ENCODE peak calls at places on chromosomes 2 and 18, in ten cellular contexts. J is kidney, P is fibroblast of lung, B is endodermal cell, K is ovary, S is neural progenitor cell, T is endothelial cell of umbilical vein, V is heart right ventricle, I is lower lobe of right lung, Z is tibial artery. A is an unnamed sample. For H3K4me1, the result is how much of the 10 kb centered on the place peaks cover.

GRCh38 chr18:33588361-33588760 is 10.3 kb downstream of the ASXL3 start:
- DNase-seq in J (no peak), K (no peak), I (no peak), V (no peak), B (no peak), P (no peak), S (no peak), T (no peak), Z (no peak), A (no peak)

GRCh38 chr2:59787095-59787494 is 766.4 kb downstream of the BCL11A start:
- DNase-seq in P (no peak), J (no peak), K (no peak), T (no peak), Z (no peak), S (no peak), I (no peak), V (no peak), B (no peak), A (no peak)

GRCh38 chr2:168831662-168832061 is 29.2 kb downstream of the NOSTRIN start:
- DNase-seq in I (no peak), J (no peak), P (no peak), B (no peak), K (no peak), T (no peak), Z (no peak), V (no peak), S (no peak), A (no peak)

GRCh38 chr18:48945953-48946217 is 4.9 kb downstream of the SMAD7 start:
- DNase-seq in V (no peak), B (no peak), P (no peak), I (no peak), S (no peak), K (no peak), T (no peak), J (no peak), Z (no peak), A (no peak)

GRCh38 chr2:64120008-64120407 is 24.2 kb downstream of the PELI1 start:
- DNase-seq in T (no peak), Z (no peak), P (no peak), B (no peak), K (no peak), V (no peak), S (no peak), I (no peak), J (no peak), A (no peak)

GRCh38 chr2:239273280-239274234 is 127.3 kb downstream of the HDAC4 start:
- DNase-seq in S (no peak), V (no peak), I (peak), P (no peak), Z (peak), B (no peak), J (no peak), T (no peak), K (no peak), A (peak)

GRCh38 chr2:227908266-227909054 is 37.0 kb downstream of the DAW1 start:
- DNase-seq in S (no peak), Z (no peak), T (peak), I (no peak), B (no peak), K (no peak), P (peak), J (no peak), V (no peak), A (no peak)

GRCh38 chr2:236824836-236825235 is 255.2 kb downstream of the ACKR3 start:
- DNase-seq in K (no peak), I (peak), B (no peak), T (peak), V (no peak), P (no peak), J (no peak), S (no peak), Z (peak), A (no peak)

GRCh38 chr2:231715988-231716616 is 7.8 kb downstream of the PTMA start:
- DNase-seq in T (peak), J (peak), Z (no peak), P (no peak), K (no peak), S (no peak), B (peak), V (no peak), I (no peak), A (no peak)

GRCh38 chr2:675460-675859 is 1.7 kb downstream of the TMEM18 start:
- DNase-seq in B (peak), T (no peak), K (peak), I (no peak), P (no peak), S (no peak), Z (no peak), J (no peak), V (no peak), A (no peak)

GRCh38 chr2:260507-261161 is 3.2 kb downstream of the SH3YL1 start:
- DNase-seq in S (no peak), V (no peak), K (no peak), T (no peak), P (peak), Z (no peak), B (no peak), J (no peak), I (no peak), A (no peak)

GRCh38 chr2:101570121-101570520 is 95.2 kb upstream of the RFX8 start:
- DNase-seq in B (no peak), Z (no peak), T (no peak), S (no peak), V (no peak), I (no peak), P (peak), J (no peak), K (no peak), A (no peak)

GRCh38 chr2:114614599-114614998 is 172.2 kb downstream of the DPP10 start:
- DNase-seq in V (no peak), I (no peak), T (no peak), J (no peak), S (no peak), B (no peak), K (no peak), P (no peak), Z (no peak), A (no peak)

GRCh38 chr2:149038442-149039212 is at the start of gene LYPD6B:
- DNase-seq in B (peak), J (peak), T (no peak), S (peak), P (no peak), Z (no peak), V (no peak), I (peak), K (no peak), A (no peak)

GRCh38 chr18:34959211-34959829 is 81.9 kb upstream of the MAPRE2 start:
- DNase-seq in B (no peak), I (no peak), K (no peak), Z (no peak), T (no peak), P (no peak), S (no peak), V (no peak), J (no peak), A (no peak)

GRCh38 chr2:20351555-20352229 is 1.0 kb upstream of the PUM2 start:
- DNase-seq in K (no peak), S (no peak), I (no peak), B (no peak), T (no peak), Z (no peak), P (no peak), V (no peak), J (no peak), A (no peak)

GRCh38 chr2:161952722-161953322 is 121.2 kb downstream of the DPP4 start:
- DNase-seq in J (no peak), I (no peak), S (no peak), T (no peak), P (no peak), K (no peak), V (no peak), B (no peak), Z (no peak), A (no peak)
- H3K27ac ChIP-seq in J (no peak), I (no peak), S (no peak), T (no peak), P (no peak), K (no peak), V (no peak), B (no peak), Z (no peak), A (no peak)

GRCh38 chr2:158717366-158718195 is 77.5 kb upstream of the DAPL1 start:
- DNase-seq in T (peak), P (no peak), K (no peak), V (no peak), S (peak), J (no peak), I (no peak), Z (no peak), B (no peak), A (no peak)

GRCh38 chr2:158714420-158714819 is 80.7 kb upstream of the DAPL1 start:
- DNase-seq in V (no peak), T (no peak), Z (no peak), I (no peak), B (no peak), P (no peak), J (no peak), S (no peak), K (no peak), A (no peak)

GRCh38 chr2:158715352-158715751 is 79.8 kb upstream of the DAPL1 start:
- DNase-seq in B (no peak), J (no peak), I (no peak), T (no peak), K (no peak), S (no peak), V (no peak), Z (no peak), P (no peak), A (no peak)

GRCh38 chr2:158716921-158717320 is 78.2 kb upstream of the DAPL1 start:
- DNase-seq in B (no peak), J (no peak), P (no peak), K (no peak), I (no peak), Z (no peak), V (no peak), T (no peak), S (peak), A (no peak)

GRCh38 chr2:158716091-158716815 is 78.9 kb upstream of the DAPL1 start:
- DNase-seq in S (peak), J (no peak), V (peak), T (peak), Z (no peak), B (no peak), K (no peak), P (no peak), I (no peak), A (no peak)
- TF ChIP-seq CTCF in S (no peak), J (no peak), V (no peak), T (no peak), Z (no peak), B (no peak), K (no peak), P (no peak), I (no peak), A (no peak)

GRCh38 chr2:166031054-166031453 is 77.5 kb upstream of the TTC21B start:
- DNase-seq in I (no peak), P (no peak), K (no peak), V (no peak), J (no peak), Z (no peak), B (no peak), T (no peak), S (no peak), A (no peak)
- H3K4me1 ChIP-seq in I (under half), P (under half), K (under half), V (under half), J (under half), Z (under half), B (under half), T (under half), S (under half), A (under half)

GRCh38 chr2:222572761-222573174 is 83.1 kb downstream of the FARSB start:
- DNase-seq in Z (no peak), V (no peak), K (no peak), T (peak), I (no peak), S (no peak), J (no peak), P (peak), B (no peak), A (no peak)

GRCh38 chr2:222569826-222570225 is 86.1 kb downstream of the FARSB start:
- DNase-seq in V (no peak), J (no peak), K (no peak), B (no peak), I (no peak), T (no peak), Z (no peak), P (peak), S (no peak), A (no peak)

GRCh38 chr2:222568866-222569265 is 87.0 kb downstream of the FARSB start:
- DNase-seq in V (peak), Z (no peak), P (peak), B (no peak), S (no peak), K (peak), T (no peak), J (no peak), I (no peak), A (no peak)

GRCh38 chr2:222575618-222576017 is 80.3 kb downstream of the FARSB start:
- DNase-seq in Z (no peak), T (no peak), K (no peak), J (no peak), B (no peak), S (peak), V (no peak), I (no peak), P (no peak), A (no peak)

DNA sequence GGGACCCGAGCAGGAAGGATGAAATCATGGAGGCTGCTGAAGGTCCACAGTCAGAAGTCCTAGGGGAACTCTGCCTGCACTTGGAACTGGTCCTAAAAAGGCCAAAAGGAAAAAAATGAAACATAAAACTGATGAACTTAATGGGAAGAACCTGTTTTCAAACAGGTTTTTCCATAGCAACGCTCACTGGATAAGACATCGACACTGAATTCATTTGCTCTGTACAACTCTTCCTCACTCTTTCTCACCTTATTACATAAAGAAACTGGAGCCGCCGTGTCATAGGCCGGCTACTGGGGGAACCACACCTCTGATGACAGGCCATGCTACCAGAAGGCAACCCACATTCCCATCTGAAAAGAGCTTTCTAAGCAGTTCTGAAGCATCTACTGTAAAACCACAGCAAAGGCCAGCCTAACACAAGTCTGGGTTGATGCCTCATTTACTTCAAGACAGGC is 83.6 kb downstream of the FARSB start:
- DNase-seq in K (no peak), V (no peak), B (no peak), P (no peak), S (no peak), T (no peak), J (no peak), Z (no peak), I (no peak), A (no peak)
- H3K27ac ChIP-seq in K (no peak), V (peak), B (no peak), P (peak), S (no peak), T (no peak), J (no peak), Z (no peak), I (no peak), A (no peak)

GRCh38 chr2:238106339-238106697 is 6.2 kb downstream of the ESPNL start:
- DNase-seq in Z (peak), S (no peak), I (no peak), P (no peak), J (peak), K (no peak), V (no peak), T (no peak), B (peak), A (no peak)

GRCh38 chr2:238106698-238107524 is 6.8 kb downstream of the ESPNL start:
- DNase-seq in S (peak), B (peak), P (peak), T (no peak), J (peak), V (no peak), I (peak), Z (peak), K (no peak), A (peak)

GRCh38 chr2:238105506-238106338 is 5.6 kb downstream of the ESPNL start:
- DNase-seq in P (no peak), K (no peak), V (no peak), J (peak), B (peak), S (no peak), Z (peak), I (no peak), T (no peak), A (no peak)

GRCh38 chr2:238108423-238109201 is 8.5 kb downstream of the ESPNL start:
- DNase-seq in K (peak), S (peak), T (no peak), Z (peak), J (peak), I (peak), B (peak), V (no peak), P (no peak), A (no peak)

GRCh38 chr2:238107525-238108422 is 7.6 kb downstream of the ESPNL start:
- DNase-seq in I (peak), J (peak), K (no peak), S (no peak), Z (peak), P (no peak), V (no peak), T (no peak), B (peak), A (peak)
- TF ChIP-seq CTCF in I (no peak), J (no peak), K (no peak), S (no peak), Z (no peak), P (no peak), V (no peak), T (no peak), B (no peak), A (no peak)

GRCh38 chr2:160271166-160272086 is 71.4 kb upstream of the ITGB6 start:
- DNase-seq in P (peak), Z (no peak), I (peak), S (peak), T (peak), B (peak), J (peak), K (peak), V (peak), A (no peak)

GRCh38 chr2:160278889-160279196 is 78.8 kb upstream of the ITGB6 start:
- DNase-seq in V (peak), K (no peak), T (peak), I (no peak), Z (no peak), J (no peak), S (peak), P (peak), B (no peak), A (no peak)

GRCh38 chr2:160279813-160280465 is 79.9 kb upstream of the ITGB6 start:
- DNase-seq in P (no peak), J (no peak), T (peak), V (no peak), K (no peak), I (no peak), Z (no peak), B (no peak), S (no peak), A (no peak)

GRCh38 chr2:160278101-160278888 is 78.2 kb upstream of the ITGB6 start:
- DNase-seq in J (no peak), P (no peak), Z (no peak), I (no peak), B (no peak), T (peak), S (no peak), V (no peak), K (no peak), A (no peak)

GRCh38 chr2:160275646-160276045 is 75.6 kb upstream of the ITGB6 start:
- DNase-seq in P (no peak), T (no peak), I (no peak), J (no peak), K (no peak), B (no peak), V (no peak), Z (no peak), S (no peak), A (no peak)
- H3K4me1 ChIP-seq in P (under half), T (under half), I (under half), J (under half), K (under half), B (under half), V (under half), Z (under half), S (under half), A (under half)

DNA sequence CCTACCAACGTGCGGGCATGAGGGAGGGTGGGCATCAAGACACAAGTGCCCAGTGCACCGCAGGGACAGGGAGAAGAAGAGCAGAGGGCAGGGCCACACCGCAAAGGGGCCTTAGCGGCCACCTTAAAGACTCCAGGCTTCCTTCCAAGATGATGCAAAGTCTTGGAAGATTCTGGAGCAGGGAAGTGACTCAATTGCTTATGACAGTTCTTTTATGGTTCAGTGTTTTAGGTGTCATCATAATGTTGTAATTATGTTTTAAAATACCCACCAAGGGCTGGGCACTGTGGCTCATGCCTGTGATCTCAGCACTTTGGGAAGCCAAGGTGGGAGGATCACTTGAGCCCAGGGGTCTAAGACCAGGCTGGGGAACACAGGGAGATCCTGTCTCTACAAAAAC is 44.5 kb upstream of the SEMA4C start:
- DNase-seq in P (peak), S (no peak), T (no peak), I (no peak), V (no peak), J (no peak), Z (no peak), B (no peak), K (no peak), A (no peak)
- H3K27ac ChIP-seq in P (no peak), S (no peak), T (no peak), I (no peak), V (peak), J (peak), Z (no peak), B (no peak), K (no peak), A (no peak)

DNA sequence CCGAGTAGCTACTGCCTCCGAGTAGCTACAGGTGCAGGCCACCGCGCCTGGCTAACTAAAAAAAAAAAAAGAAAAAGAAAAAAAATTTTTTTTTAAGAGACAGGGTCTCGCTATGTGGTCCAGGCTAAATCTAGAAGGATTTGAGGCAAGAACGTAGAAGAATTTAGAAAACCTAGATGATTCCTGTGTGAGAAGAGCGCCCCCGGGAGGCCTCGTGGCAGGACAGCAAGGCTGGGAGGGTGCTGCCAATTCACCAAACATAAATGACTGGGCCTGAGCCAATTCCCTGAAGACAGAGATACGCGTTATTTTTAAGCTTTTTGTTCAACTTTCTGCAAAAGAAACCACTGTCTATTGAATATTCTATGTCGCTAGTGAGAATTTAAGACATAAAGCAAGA is 90.1 kb upstream of the TGFA start:
- DNase-seq in K (no peak), S (peak), P (no peak), J (no peak), V (no peak), I (no peak), T (peak), Z (no peak), B (peak), A (no peak)
- TF ChIP-seq CTCF in K (no peak), S (peak), P (peak), J (no peak), V (peak), I (peak), T (peak), Z (no peak), B (peak), A (no peak)

GRCh38 chr18:77103991-77104521 is 28.5 kb downstream of the MBP start:
- DNase-seq in S (no peak), I (no peak), P (no peak), K (peak), V (no peak), B (no peak), T (peak), J (peak), Z (no peak), A (no peak)
- H3K4me1 ChIP-seq in S (under half), I (half or more), P (under half), K (under half), V (under half), B (under half), T (under half), J (under half), Z (under half), A (half or more)